ENCODE peak calls at places on chromosomes 6 and 20, in four cellular contexts. One of them, this sample, is unnamed.

GRCh38 chr6:90045535-90045934 is 151.3 kb downstream of the GJA10 start:
- DNase-seq in IMR-90: peak; percentile 38
- DNase-seq in neuronal stem cell: no peak
- DNase-seq in H9: no peak
- DNase-seq in this sample: no peak

GRCh38 chr6:137808836-137809315 is 58.2 kb upstream of the TNFAIP3 start:
- DNase-seq in IMR-90: no peak
- DNase-seq in neuronal stem cell: no peak
- DNase-seq in H9: no peak
- DNase-seq in this sample: no peak

GRCh38 chr6:149026530-149026942 is 279.7 kb downstream of the UST start:
- DNase-seq in IMR-90: peak; percentile 98
- DNase-seq in neuronal stem cell: peak; percentile 44
- DNase-seq in H9: peak; percentile 48
- DNase-seq in this sample: no peak

GRCh38 chr20:32452776-32453466 is 94.8 kb downstream of the ASXL1 start:
- DNase-seq in IMR-90: no peak
- DNase-seq in neuronal stem cell: no peak
- DNase-seq in H9: no peak
- DNase-seq in this sample: no peak

GRCh38 chr6:168196881-168197635 is 118.0 kb upstream of the FRMD1 start:
- DNase-seq in IMR-90: no peak
- DNase-seq in neuronal stem cell: no peak
- DNase-seq in H9: peak; percentile 20
- DNase-seq in this sample: peak; percentile 28

GRCh38 chr6:77609106-77609505 is 43.7 kb upstream of the MEI4 start:
- DNase-seq in IMR-90: no peak
- DNase-seq in neuronal stem cell: no peak
- DNase-seq in H9: no peak
- DNase-seq in this sample: no peak

GRCh38 chr6:169843991-169844390 is 92.6 kb downstream of the ERMARD start:
- DNase-seq in IMR-90: no peak
- DNase-seq in neuronal stem cell: no peak
- DNase-seq in H9: peak; percentile 5
- DNase-seq in this sample: no peak

GRCh38 chr6:110971458-110971857 is 10.4 kb upstream of the RPF2 start:
- DNase-seq in IMR-90: no peak
- DNase-seq in neuronal stem cell: no peak
- DNase-seq in H9: no peak
- DNase-seq in this sample: no peak

GRCh38 chr6:151263967-151264366 is 24.2 kb downstream of the AKAP12 start:
- DNase-seq in IMR-90: no peak
- DNase-seq in neuronal stem cell: no peak
- DNase-seq in H9: no peak
- DNase-seq in this sample: no peak

GRCh38 chr20:61449916-61450315 is 197.9 kb downstream of the CDH4 start:
- DNase-seq in IMR-90: peak; percentile 27
- DNase-seq in neuronal stem cell: no peak
- DNase-seq in H9: no peak
- DNase-seq in this sample: no peak

GRCh38 chr6:47936820-47937219 is 155.0 kb downstream of the OPN5 start:
- DNase-seq in IMR-90: no peak
- DNase-seq in neuronal stem cell: no peak
- DNase-seq in H9: no peak
- DNase-seq in this sample: no peak

GRCh38 chr20:33159713-33160112 is 8.2 kb upstream of the BPIFA2 start:
- DNase-seq in IMR-90: no peak
- DNase-seq in neuronal stem cell: no peak
- DNase-seq in H9: peak; percentile 21
- DNase-seq in this sample: no peak

DNA sequence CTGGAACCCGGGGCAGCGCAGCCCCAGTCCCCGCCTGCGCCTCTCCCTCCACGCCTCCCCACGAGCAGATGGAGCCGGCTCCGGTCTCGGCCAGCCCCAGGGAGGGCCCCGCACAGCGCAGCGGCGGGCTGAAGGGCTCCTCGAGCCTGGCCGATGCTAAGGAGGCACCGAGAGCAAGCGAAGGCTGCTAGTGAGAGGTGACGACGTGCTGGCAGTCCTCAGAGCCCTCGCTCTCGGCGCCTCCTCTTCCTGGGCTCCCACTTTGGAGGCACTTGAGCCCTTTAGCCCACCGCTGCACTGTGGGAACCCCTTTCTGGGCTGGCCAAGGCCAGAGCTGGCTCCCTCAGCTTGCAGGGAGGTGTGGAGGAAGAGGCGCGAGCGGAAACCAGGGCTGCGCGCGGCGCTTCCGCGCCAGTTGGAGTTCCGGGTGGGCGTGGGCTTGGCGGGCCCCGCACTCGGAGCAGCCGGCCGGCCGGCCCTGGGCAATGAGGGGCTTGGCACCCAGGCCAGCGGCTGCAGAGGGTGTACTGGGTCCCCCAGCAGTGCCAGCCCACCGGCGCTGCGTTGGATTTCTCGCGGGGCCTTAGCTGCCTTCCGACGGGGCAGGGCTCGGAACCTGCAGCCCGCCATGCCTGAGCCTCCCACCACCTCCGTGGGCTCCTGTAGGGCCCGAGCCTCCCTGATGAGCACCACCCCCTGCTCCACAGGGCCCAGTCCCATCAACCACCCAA is 2.5 kb upstream of the TMEM14C start:
- DNase-seq in IMR-90: peak; percentile 17
- DNase-seq in neuronal stem cell: no peak
- DNase-seq in H9: no peak
- DNase-seq in this sample: no peak
- H2BK15ac ChIP-seq in IMR-90: no peak overlapping the region
- H2BK15ac ChIP-seq in neuronal stem cell: no peak overlapping the region
- H2BK15ac ChIP-seq in H9: no peak overlapping the region
- H2BK15ac ChIP-seq in this sample: no peak overlapping the region

GRCh38 chr6:7101290-7101689 is 6.5 kb upstream of the RREB1 start:
- DNase-seq in IMR-90: no peak
- DNase-seq in neuronal stem cell: no peak
- DNase-seq in H9: no peak
- DNase-seq in this sample: no peak

GRCh38 chr6:7104752-7105151 is 3.0 kb upstream of the RREB1 start:
- DNase-seq in IMR-90: no peak
- DNase-seq in neuronal stem cell: no peak
- DNase-seq in H9: no peak
- DNase-seq in this sample: no peak

GRCh38 chr6:7100751-7101078 is 7.0 kb upstream of the RREB1 start:
- DNase-seq in IMR-90: no peak
- DNase-seq in neuronal stem cell: no peak
- DNase-seq in H9: no peak
- DNase-seq in this sample: no peak

GRCh38 chr6:7100072-7100750 is 7.5 kb upstream of the RREB1 start:
- DNase-seq in IMR-90: no peak
- DNase-seq in neuronal stem cell: no peak
- DNase-seq in H9: no peak
- DNase-seq in this sample: no peak

GRCh38 chr6:7098974-7099373 is 8.8 kb upstream of the RREB1 start:
- DNase-seq in IMR-90: no peak
- DNase-seq in neuronal stem cell: no peak
- DNase-seq in H9: no peak
- DNase-seq in this sample: no peak
- H2BK15ac ChIP-seq in IMR-90: no peak overlapping the region
- H2BK15ac ChIP-seq in neuronal stem cell: no peak overlapping the region
- H2BK15ac ChIP-seq in H9: no peak overlapping the region
- H2BK15ac ChIP-seq in this sample: no peak overlapping the region

DNA sequence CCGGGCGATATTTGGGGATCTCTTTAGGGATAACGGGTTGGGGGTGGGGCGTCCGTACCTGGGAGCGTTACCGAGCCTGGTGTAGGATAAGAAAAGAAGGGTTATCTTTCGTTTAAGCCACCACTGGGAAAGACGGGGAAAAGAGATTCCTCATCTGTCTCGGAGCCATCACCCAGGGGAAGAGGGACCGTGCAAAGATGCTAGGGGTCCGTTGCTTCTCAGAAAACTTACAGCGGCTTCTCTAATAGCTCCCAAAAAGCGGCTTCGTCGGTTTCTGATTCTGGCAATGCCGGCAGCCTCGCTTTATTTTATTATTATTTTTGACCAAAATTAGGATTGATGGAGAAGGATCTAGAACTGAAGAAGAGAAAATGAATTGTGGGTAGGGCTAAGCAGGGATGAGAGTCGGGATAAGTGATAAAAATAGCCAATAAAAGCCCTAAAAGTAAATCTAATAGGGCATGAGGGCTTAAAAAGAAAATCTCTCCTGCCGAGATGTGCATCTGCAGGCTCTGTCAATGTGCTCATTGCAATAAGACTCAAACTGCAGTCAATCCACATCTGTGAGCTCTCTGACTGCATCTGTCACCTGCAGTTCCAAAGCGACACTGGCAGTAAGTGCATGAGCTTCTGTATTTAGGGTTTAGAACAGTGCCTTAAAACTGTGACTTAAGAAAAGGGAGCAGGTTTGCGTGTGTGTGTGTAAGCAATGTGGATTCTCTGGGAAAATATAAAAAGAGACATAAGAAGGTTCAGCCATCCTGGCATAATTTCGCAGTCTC is 801 bp downstream of the TBPL1 start:
- DNase-seq in IMR-90: no peak
- DNase-seq in neuronal stem cell: no peak
- DNase-seq in H9: no peak
- DNase-seq in this sample: no peak
- H2BK15ac ChIP-seq in IMR-90: no peak overlapping the region
- H2BK15ac ChIP-seq in neuronal stem cell: no peak overlapping the region
- H2BK15ac ChIP-seq in H9: no peak overlapping the region
- H2BK15ac ChIP-seq in this sample: no peak overlapping the region

GRCh38 chr20:59585714-59586404 is 18.5 kb upstream of the PHACTR3 start:
- DNase-seq in IMR-90: no peak
- DNase-seq in neuronal stem cell: no peak
- DNase-seq in H9: no peak
- DNase-seq in this sample: no peak

GRCh38 chr20:59580991-59581401 is 23.3 kb upstream of the PHACTR3 start:
- DNase-seq in IMR-90: no peak
- DNase-seq in neuronal stem cell: no peak
- DNase-seq in H9: no peak
- DNase-seq in this sample: no peak

GRCh38 chr20:59584278-59584925 is 19.9 kb upstream of the PHACTR3 start:
- DNase-seq in IMR-90: no peak
- DNase-seq in neuronal stem cell: no peak
- DNase-seq in H9: no peak
- DNase-seq in this sample: no peak

GRCh38 chr20:59581983-59582679 is 22.2 kb upstream of the PHACTR3 start:
- DNase-seq in IMR-90: no peak
- DNase-seq in neuronal stem cell: no peak
- DNase-seq in H9: no peak
- DNase-seq in this sample: no peak

DNA sequence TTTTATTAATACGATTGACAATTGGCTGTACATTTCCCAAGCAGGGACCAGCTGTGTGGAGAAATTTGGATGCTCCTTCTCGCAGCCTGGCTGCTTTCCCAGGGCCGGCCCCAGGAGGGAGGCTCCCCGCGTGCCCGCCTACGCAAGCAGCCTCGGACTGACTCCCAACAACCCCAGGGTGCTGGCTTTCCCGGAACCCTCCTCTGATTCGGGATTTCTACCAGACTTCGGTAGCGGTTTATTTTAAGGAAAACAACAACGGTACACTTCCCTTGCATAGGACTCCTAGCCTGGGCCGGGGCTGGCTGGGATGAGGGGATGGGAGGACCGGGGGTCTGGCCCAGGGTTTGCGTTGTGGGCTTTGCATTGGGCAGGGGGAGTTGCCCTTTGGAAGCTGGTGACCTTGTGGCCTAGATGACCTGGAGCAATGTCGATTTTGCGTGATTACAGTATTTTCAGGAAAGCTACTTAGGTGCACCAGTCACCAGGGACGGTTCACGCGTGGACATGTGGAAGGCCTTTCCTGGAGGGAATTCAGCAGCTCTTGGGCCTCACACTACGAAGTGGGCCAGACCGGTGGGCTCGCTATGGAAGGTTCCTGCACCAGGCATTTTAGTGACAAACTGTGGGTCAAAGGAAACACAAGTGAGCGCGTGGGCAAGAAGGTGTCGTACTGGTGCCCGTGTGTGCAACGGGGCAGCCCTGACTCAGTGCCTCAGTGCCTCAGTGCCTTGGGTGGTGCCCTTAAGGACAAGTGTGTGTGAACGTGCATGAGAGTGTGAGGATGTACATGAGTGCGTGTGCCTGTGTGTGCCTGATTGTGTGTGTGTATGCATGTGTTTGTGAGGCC is 20.7 kb upstream of the PHACTR3 start:
- DNase-seq in IMR-90: no peak
- DNase-seq in neuronal stem cell: no peak
- DNase-seq in H9: no peak
- DNase-seq in this sample: no peak
- H2BK15ac ChIP-seq in IMR-90: no peak overlapping the region
- H2BK15ac ChIP-seq in neuronal stem cell: no peak overlapping the region
- H2BK15ac ChIP-seq in H9: no peak overlapping the region
- H2BK15ac ChIP-seq in this sample: no peak overlapping the region

GRCh38 chr6:139443226-139444112 is 69.0 kb upstream of the CITED2 start:
- DNase-seq in IMR-90: peak; percentile 67
- DNase-seq in neuronal stem cell: no peak
- DNase-seq in H9: no peak
- DNase-seq in this sample: no peak
- H2BK15ac ChIP-seq in IMR-90: peak overlapping the region; percentile 12
- H2BK15ac ChIP-seq in neuronal stem cell: no peak overlapping the region
- H2BK15ac ChIP-seq in H9: no peak overlapping the region
- H2BK15ac ChIP-seq in this sample: no peak overlapping the region

GRCh38 chr6:31899215-31899614 is 1.7 kb upstream of the EHMT2 start:
- DNase-seq in IMR-90: no peak
- DNase-seq in neuronal stem cell: no peak
- DNase-seq in H9: no peak
- DNase-seq in this sample: no peak

GRCh38 chr6:31896856-31897611 is 464 bp downstream of the EHMT2 start:
- DNase-seq in IMR-90: no peak
- DNase-seq in neuronal stem cell: peak; percentile 41
- DNase-seq in H9: peak; percentile 33
- DNase-seq in this sample: no peak

GRCh38 chr6:31899882-31900722 is 1.8 kb downstream of the ZBTB12 start:
- DNase-seq in IMR-90: no peak
- DNase-seq in neuronal stem cell: no peak
- DNase-seq in H9: no peak
- DNase-seq in this sample: no peak

GRCh38 chr6:31897612-31898199 is at the start of gene EHMT2:
- DNase-seq in IMR-90: peak; percentile 68
- DNase-seq in neuronal stem cell: peak; percentile 85
- DNase-seq in H9: peak; percentile 86
- DNase-seq in this sample: no peak

DNA sequence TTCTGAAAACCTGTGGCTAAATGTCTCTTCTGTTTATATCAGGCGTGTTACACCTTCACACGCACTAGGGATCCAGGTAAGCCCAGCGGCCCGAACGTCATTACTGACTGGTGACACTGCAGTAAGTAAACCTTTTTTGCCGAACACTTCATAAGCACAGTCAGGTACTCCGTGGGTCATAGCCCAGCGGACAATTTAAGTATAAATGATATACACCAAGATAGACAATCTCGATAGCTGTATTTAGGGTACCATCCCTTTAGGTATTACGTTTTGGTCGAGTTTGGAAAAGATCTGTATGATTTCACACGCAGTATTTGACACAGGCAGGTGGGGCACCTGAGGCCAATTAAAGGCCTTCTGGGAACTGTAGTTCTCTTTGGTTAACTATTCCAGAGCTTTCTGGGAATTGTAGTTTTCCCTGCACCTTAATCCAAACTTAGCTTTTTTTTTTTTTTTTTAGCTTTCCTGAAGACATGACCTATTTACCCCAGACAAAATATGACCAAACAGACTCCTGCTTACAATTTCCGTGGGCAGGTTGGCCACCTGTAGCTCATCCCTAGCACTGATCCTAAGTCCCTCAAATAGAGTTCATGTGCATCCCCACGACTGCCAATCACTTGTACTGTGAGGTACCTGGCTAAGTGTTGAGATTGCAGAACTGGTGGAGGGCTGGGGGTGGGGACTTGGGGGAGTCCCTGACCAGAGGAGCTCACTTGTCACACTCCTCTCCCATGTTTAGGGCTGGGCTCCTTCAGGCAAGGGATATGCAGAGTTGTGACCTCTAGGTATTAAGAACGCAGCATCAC is 908 bp upstream of the EHMT2 start:
- DNase-seq in IMR-90: peak; percentile 35
- DNase-seq in neuronal stem cell: peak; percentile 23
- DNase-seq in H9: peak; percentile 54
- DNase-seq in this sample: peak; percentile 55
- H2BK15ac ChIP-seq in IMR-90: peak overlapping the region; percentile 50
- H2BK15ac ChIP-seq in neuronal stem cell: no peak overlapping the region
- H2BK15ac ChIP-seq in H9: no peak overlapping the region
- H2BK15ac ChIP-seq in this sample: no peak overlapping the region